ENCODE peak calls at places on chromosomes 1 and 21, in eight cellular contexts. N is lung, E is osteoblast, U is A549, X is Peyer's patch, J is nephron progenitor cell, Q is endothelial cell, M is neural crest cell. I is an unnamed sample.

GRCh38 chr1:29931477-29932175 is 695.3 kb downstream of the PTPRU start:
- DNase-seq in N (no peak), E (no peak), U (no peak), X (no peak), J (no peak), Q (no peak), M (no peak), I (no peak)

GRCh38 chr21:38948981-38949380 is 143.3 kb downstream of the ETS2 start:
- DNase-seq in N (no peak), E (no peak), U (no peak), X (no peak), J (no peak), Q (no peak), M (no peak), I (no peak)

GRCh38 chr1:195195423-195196057 is 1412.7 kb downstream of the KCNT2 start:
- DNase-seq in N (no peak), E (no peak), U (no peak), X (no peak), J (no peak), Q (no peak), M (no peak), I (no peak)

GRCh38 chr1:98126740-98127139 is 205.9 kb upstream of the DPYD start:
- DNase-seq in N (no peak), E (no peak), U (no peak), X (no peak), J (no peak), Q (no peak), M (no peak), I (no peak)

GRCh38 chr1:197915217-197915616 is 2.0 kb upstream of the LHX9 start:
- DNase-seq in N (no peak), E (peak), U (no peak), X (no peak), J (no peak), Q (no peak), M (no peak), I (no peak)

GRCh38 chr21:29022141-29022540 is 2.3 kb upstream of the USP16 start:
- DNase-seq in N (no peak), E (no peak), U (no peak), X (no peak), J (no peak), Q (no peak), M (no peak), I (no peak)

GRCh38 chr1:233183226-233184020 is 112.1 kb downstream of the PCNX2 start:
- DNase-seq in N (no peak), E (no peak), U (no peak), X (no peak), J (no peak), Q (no peak), M (no peak), I (no peak)

GRCh38 chr1:44775930-44776748 is 799 bp downstream of the RPS8 start:
- DNase-seq in N (no peak), E (peak), U (no peak), X (peak), J (no peak), Q (no peak), M (no peak), I (peak)

GRCh38 chr1:179001451-179001850 is 24.2 kb upstream of the FAM20B start:
- DNase-seq in N (no peak), E (peak), U (no peak), X (no peak), J (no peak), Q (no peak), M (no peak), I (no peak)

GRCh38 chr1:39835935-39836594 is 47.2 kb downstream of the TRIT1 start:
- DNase-seq in N (no peak), E (no peak), U (no peak), X (no peak), J (no peak), Q (no peak), M (no peak), I (no peak)

GRCh38 chr1:40754201-40754600 is 29.4 kb upstream of the KCNQ4 start:
- DNase-seq in N (no peak), E (no peak), U (no peak), X (no peak), J (no peak), Q (no peak), M (no peak), I (no peak)

DNA sequence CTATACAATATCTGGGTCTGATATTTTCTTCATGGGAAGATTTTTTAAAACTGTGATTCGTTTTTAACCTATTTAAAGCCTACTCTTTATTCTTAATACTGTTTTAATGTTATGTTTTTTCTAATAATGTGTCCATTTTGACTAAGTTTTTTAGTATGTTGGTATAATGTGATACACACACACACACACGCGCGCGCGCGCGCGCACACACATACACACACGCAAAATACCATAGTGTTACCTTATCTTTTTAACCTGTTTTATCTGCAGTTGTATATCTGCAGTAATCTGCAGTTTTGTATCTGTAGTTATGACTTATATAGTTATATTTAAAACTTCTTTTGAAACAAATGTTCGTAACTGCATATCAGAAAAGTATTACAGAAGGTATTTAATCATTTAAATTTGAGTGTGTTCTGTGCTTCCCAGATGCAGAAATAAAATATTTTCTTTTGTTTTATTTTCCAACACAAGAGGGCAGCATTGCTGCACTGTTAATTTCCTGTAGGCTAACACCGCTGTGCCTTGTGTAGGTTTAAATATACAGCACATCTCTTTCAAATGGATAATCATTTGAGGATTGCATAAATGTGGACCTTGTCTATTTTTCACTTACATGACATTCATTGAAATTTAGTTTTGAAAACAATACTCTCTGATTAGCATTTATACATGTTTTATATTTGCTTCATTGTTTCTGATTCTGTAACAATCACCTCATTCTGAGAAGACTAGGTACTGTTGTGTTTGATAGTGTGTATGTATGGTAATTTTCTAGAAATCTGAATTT is 166.1 kb downstream of the PDE4B start:
- DNase-seq in N (no peak), E (peak), U (peak), X (no peak), J (peak), Q (peak), M (peak), I (no peak)
- TF ChIP-seq CTCF in N (peak), E (peak), U (peak), X (peak), J (peak), Q (peak), M (peak), I (peak)

DNA sequence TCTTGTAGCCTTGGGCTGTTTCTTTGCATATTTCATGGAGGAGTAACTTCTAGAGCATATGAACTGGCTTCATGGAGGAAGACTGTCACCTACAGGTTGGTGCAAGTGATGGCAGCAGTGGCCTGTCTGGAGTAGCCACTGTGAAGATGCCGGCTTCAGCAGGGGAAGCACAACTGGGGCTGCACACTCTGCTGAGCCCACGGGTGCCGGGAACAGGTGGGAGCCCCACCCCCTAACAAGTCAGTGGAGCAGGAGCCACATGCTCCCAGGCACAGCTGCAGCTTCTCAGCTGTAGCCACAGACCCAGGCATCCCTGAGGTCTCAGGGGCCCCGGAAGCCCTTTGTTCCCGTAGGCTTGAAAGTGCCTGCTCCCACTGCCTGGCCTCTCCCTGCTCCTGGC is 43.2 kb upstream of the C1orf185 start:
- DNase-seq in N (no peak), E (no peak), U (no peak), X (no peak), J (no peak), Q (no peak), M (no peak), I (no peak)
- TF ChIP-seq CTCF in N (peak), E (peak), U (no peak), X (peak), J (no peak), Q (no peak), M (peak), I (peak)

GRCh38 chr1:42888013-42888633 is 41.7 kb downstream of the ZNF691 start:
- DNase-seq in N (no peak), E (peak), U (no peak), X (no peak), J (no peak), Q (no peak), M (no peak), I (no peak)

GRCh38 chr1:42886800-42887199 is 40.4 kb downstream of the ZNF691 start:
- DNase-seq in N (no peak), E (peak), U (no peak), X (no peak), J (no peak), Q (no peak), M (no peak), I (no peak)

GRCh38 chr1:42889264-42889663 is 42.9 kb downstream of the ZNF691 start:
- DNase-seq in N (no peak), E (no peak), U (no peak), X (no peak), J (no peak), Q (no peak), M (no peak), I (no peak)

GRCh38 chr1:42887366-42887765 is 41.0 kb downstream of the ZNF691 start:
- DNase-seq in N (no peak), E (peak), U (no peak), X (no peak), J (no peak), Q (no peak), M (no peak), I (no peak)

DNA sequence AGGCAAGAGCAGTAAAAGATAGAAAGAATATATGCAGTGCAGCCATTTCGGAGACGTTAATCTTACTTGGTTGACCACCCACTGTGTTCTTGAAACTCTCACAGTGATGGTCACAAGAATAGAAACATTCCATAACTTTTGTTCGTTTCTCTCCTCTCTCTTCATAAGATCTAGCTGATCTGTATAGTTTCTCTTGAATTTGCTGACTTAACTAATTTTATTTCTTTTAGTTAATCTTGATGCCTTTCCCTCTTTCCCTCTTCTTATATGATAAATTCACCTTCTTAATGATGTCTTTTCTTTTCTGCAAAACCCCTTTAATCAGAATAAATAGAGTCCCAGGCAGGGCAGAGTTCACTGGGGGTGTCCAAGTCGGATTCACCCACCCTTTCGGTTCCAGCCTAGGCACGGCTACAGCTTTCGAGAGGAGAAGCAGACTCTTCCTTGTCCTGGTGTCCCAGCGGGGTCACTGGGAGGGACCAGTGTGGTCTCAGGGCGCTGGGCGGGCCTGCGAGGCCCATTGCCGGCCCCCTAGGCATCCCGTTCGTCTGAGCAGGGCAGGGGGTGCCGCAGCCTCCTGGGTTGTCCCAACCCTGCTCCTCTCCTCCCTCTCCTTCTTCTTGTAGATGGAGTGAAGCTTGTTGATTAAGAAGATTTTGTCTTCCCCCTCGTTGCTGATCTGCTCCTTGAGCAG is 39.8 kb downstream of the ZNF691 start:
- DNase-seq in N (no peak), E (peak), U (no peak), X (no peak), J (no peak), Q (no peak), M (no peak), I (no peak)
- TF ChIP-seq CTCF in N (no peak), E (no peak), U (no peak), X (no peak), J (no peak), Q (no peak), M (no peak), I (no peak)

GRCh38 chr1:53593758-53594380 is 134.7 kb downstream of the DMRTB1 start:
- DNase-seq in N (peak), E (no peak), U (no peak), X (no peak), J (peak), Q (peak), M (peak), I (no peak)
- TF ChIP-seq CTCF in N (no peak), E (no peak), U (peak), X (no peak), J (peak), Q (peak), M (peak), I (no peak)

GRCh38 chr1:27549807-27550408 is 54.0 kb downstream of the AHDC1 start:
- DNase-seq in N (no peak), E (no peak), U (no peak), X (no peak), J (no peak), Q (no peak), M (no peak), I (no peak)

GRCh38 chr1:27548136-27548853 is 55.6 kb downstream of the AHDC1 start:
- DNase-seq in N (no peak), E (no peak), U (no peak), X (no peak), J (no peak), Q (no peak), M (no peak), I (no peak)

GRCh38 chr1:27545876-27546275 is 55.9 kb upstream of the WASF2 start:
- DNase-seq in N (no peak), E (no peak), U (no peak), X (no peak), J (no peak), Q (no peak), M (no peak), I (no peak)

GRCh38 chr1:27548858-27549719 is 54.9 kb downstream of the AHDC1 start:
- DNase-seq in N (no peak), E (no peak), U (no peak), X (no peak), J (no peak), Q (no peak), M (no peak), I (no peak)

GRCh38 chr1:27547220-27548116 is 56.5 kb downstream of the AHDC1 start:
- DNase-seq in N (no peak), E (no peak), U (no peak), X (no peak), J (no peak), Q (no peak), M (no peak), I (no peak)
- TF ChIP-seq CTCF in N (no peak), E (no peak), U (no peak), X (no peak), J (no peak), Q (peak), M (peak), I (no peak)

DNA sequence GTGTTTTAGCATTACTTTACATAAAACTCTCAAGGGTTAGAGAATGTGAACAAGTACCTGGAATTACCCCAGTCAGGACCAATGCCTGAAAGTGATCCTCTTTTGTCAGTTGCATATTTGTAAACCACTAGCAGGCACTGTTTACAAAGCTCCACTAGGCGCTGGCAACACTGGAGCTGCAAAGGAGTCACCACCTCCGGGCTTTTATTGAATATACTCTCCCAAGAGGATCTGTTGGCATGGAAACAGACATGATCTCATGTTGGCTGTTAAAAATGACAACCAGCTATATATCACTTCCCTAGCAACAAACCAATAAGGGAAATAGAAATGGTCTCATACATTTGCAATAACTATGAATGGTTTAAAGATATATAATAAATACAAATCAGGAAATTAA is 116.0 kb downstream of the TTLL7 start:
- DNase-seq in N (no peak), E (no peak), U (no peak), X (no peak), J (peak), Q (no peak), M (no peak), I (peak)
- TF ChIP-seq CTCF in N (no peak), E (peak), U (peak), X (no peak), J (no peak), Q (no peak), M (peak), I (no peak)

DNA sequence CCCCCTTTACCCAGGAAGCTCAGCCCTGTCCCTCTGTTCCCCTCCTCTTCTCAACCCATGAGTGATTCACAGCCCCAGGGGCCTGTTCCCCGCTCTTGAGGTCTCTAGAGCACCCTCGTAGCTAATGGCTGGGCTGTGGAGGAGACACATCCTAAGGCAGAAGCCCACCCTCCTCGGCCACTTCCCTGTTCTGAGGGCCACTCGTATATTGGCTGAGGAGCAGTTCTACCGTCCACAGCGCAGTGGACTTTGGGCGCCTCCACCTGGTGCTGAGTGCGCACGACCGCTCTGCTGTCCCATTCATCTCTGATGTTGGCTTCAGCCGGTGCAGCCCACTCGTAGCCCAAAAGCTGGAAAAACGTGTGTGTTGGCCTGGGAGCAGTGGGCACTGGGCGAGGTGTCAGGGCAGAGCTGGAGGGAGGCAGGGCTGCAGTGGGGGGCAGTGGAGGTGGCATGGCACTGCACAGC is 24.5 kb upstream of the PKP1 start:
- DNase-seq in N (no peak), E (no peak), U (no peak), X (no peak), J (no peak), Q (no peak), M (no peak), I (no peak)
- TF ChIP-seq CTCF in N (no peak), E (no peak), U (no peak), X (no peak), J (no peak), Q (no peak), M (no peak), I (no peak)

GRCh38 chr1:230860617-230861384 is 7.5 kb downstream of the C1orf198 start:
- DNase-seq in N (no peak), E (no peak), U (no peak), X (no peak), J (no peak), Q (no peak), M (no peak), I (no peak)
- TF ChIP-seq CTCF in N (no peak), E (no peak), U (no peak), X (no peak), J (no peak), Q (no peak), M (no peak), I (no peak)

DNA sequence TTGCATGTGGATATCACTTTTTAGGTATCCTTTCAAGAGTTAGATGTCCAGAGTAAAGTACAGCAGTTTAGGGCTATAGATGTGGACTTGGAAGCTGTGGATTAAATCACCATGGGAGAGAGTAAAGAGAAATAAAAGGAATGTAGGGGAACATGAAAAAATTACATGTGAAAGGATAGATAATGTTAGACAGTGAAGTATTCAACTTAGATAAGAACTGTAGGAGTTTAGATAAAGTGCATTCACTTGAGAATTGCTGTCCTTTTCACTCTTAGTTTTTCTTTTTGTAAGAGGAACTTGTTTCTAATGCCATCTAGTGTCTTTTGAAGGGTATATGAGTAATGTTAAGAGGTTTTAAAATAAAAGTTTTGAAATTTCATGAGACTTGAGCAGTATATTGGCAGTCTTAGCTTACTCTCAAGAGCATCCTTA is 40.1 kb downstream of the MAST2 start:
- DNase-seq in N (no peak), E (no peak), U (no peak), X (no peak), J (no peak), Q (no peak), M (no peak), I (no peak)
- TF ChIP-seq CTCF in N (no peak), E (peak), U (peak), X (no peak), J (no peak), Q (no peak), M (no peak), I (no peak)

I was measured in mucosa of descending colon.